ENCODE peak calls at places on chromosome 20, in eight cellular contexts. One of them, this sample, is unnamed.

GRCh38 chr20:61937146-61937962 is 128.3 kb downstream of the TAF4 start:
- DNase-seq in dorsolateral prefrontal cortex: no peak
- DNase-seq in NB4: no peak
- DNase-seq in IMR-90: no peak
- DNase-seq in lower leg skin: no peak
- DNase-seq in foreskin fibroblast: no peak
- DNase-seq in heart right ventricle: no peak
- DNase-seq in Karpas-422: no peak
- DNase-seq in this sample: no peak

GRCh38 chr20:22794200-22794599 is 209.8 kb upstream of the FOXA2 start:
- DNase-seq in foreskin fibroblast: no peak
- DNase-seq in dorsolateral prefrontal cortex: no peak
- DNase-seq in NB4: no peak
- DNase-seq in IMR-90: no peak
- DNase-seq in heart right ventricle: no peak
- DNase-seq in Karpas-422: no peak
- DNase-seq in lower leg skin: no peak
- DNase-seq in this sample: no peak

GRCh38 chr20:38260378-38261053 is at the start of gene KIAA1755:
- DNase-seq in IMR-90: no peak
- DNase-seq in Karpas-422: no peak
- DNase-seq in heart right ventricle: peak
- DNase-seq in lower leg skin: no peak
- DNase-seq in dorsolateral prefrontal cortex: peak
- DNase-seq in NB4: no peak
- DNase-seq in foreskin fibroblast: peak
- DNase-seq in this sample: no peak

GRCh38 chr20:2693286-2693995 is 861 bp downstream of the EBF4 start:
- DNase-seq in lower leg skin: no peak
- DNase-seq in foreskin fibroblast: peak
- DNase-seq in NB4: peak
- DNase-seq in IMR-90: no peak
- DNase-seq in dorsolateral prefrontal cortex: peak
- DNase-seq in heart right ventricle: peak
- DNase-seq in Karpas-422: no peak
- DNase-seq in this sample: no peak

GRCh38 chr20:1391640-1392442 is 1.0 kb downstream of the FKBP1A start:
- DNase-seq in Karpas-422: peak
- DNase-seq in dorsolateral prefrontal cortex: peak
- DNase-seq in heart right ventricle: no peak
- DNase-seq in IMR-90: peak
- DNase-seq in foreskin fibroblast: peak
- DNase-seq in NB4: peak
- DNase-seq in lower leg skin: no peak
- DNase-seq in this sample: no peak

GRCh38 chr20:33733654-33734576 is 2.1 kb downstream of the ZNF341 start:
- DNase-seq in lower leg skin: no peak
- DNase-seq in dorsolateral prefrontal cortex: no peak
- DNase-seq in heart right ventricle: no peak
- DNase-seq in foreskin fibroblast: peak
- DNase-seq in Karpas-422: peak
- DNase-seq in IMR-90: peak
- DNase-seq in NB4: peak
- DNase-seq in this sample: no peak

GRCh38 chr20:9235518-9235917 is 166.6 kb downstream of the PLCB4 start:
- DNase-seq in IMR-90: peak
- DNase-seq in lower leg skin: no peak
- DNase-seq in dorsolateral prefrontal cortex: no peak
- DNase-seq in foreskin fibroblast: peak
- DNase-seq in heart right ventricle: no peak
- DNase-seq in Karpas-422: no peak
- DNase-seq in NB4: no peak
- DNase-seq in this sample: no peak

GRCh38 chr20:50029697-50030428 is 47.1 kb downstream of the SNAI1 start:
- DNase-seq in lower leg skin: no peak
- DNase-seq in heart right ventricle: peak
- DNase-seq in foreskin fibroblast: peak
- DNase-seq in dorsolateral prefrontal cortex: no peak
- DNase-seq in IMR-90: peak
- DNase-seq in Karpas-422: no peak
- DNase-seq in NB4: peak
- DNase-seq in this sample: peak

GRCh38 chr20:45157977-45158376 is 16.7 kb upstream of the PI3 start:
- DNase-seq in NB4: no peak
- DNase-seq in lower leg skin: no peak
- DNase-seq in foreskin fibroblast: peak
- DNase-seq in dorsolateral prefrontal cortex: no peak
- DNase-seq in Karpas-422: no peak
- DNase-seq in heart right ventricle: no peak
- DNase-seq in IMR-90: peak
- DNase-seq in this sample: no peak

GRCh38 chr20:63750807-63751470 is 11.4 kb downstream of the SLC2A4RG start:
- DNase-seq in IMR-90: no peak
- DNase-seq in heart right ventricle: no peak
- DNase-seq in NB4: peak
- DNase-seq in lower leg skin: no peak
- DNase-seq in Karpas-422: no peak
- DNase-seq in dorsolateral prefrontal cortex: no peak
- DNase-seq in foreskin fibroblast: no peak
- DNase-seq in this sample: no peak

GRCh38 chr20:63743210-63743970 is 3.8 kb downstream of the SLC2A4RG start:
- DNase-seq in Karpas-422: no peak
- DNase-seq in foreskin fibroblast: no peak
- DNase-seq in lower leg skin: no peak
- DNase-seq in heart right ventricle: no peak
- DNase-seq in dorsolateral prefrontal cortex: no peak
- DNase-seq in NB4: no peak
- DNase-seq in IMR-90: no peak
- DNase-seq in this sample: no peak

GRCh38 chr20:37408202-37408929 is 62.4 kb downstream of the SRC start:
- DNase-seq in NB4: no peak
- DNase-seq in Karpas-422: no peak
- DNase-seq in IMR-90: no peak
- DNase-seq in heart right ventricle: peak
- DNase-seq in foreskin fibroblast: peak
- DNase-seq in dorsolateral prefrontal cortex: no peak
- DNase-seq in lower leg skin: no peak
- DNase-seq in this sample: no peak

GRCh38 chr20:31869942-31870702 is at the start of the genes DUSP15 and TTLL9:
- DNase-seq in IMR-90: no peak
- DNase-seq in heart right ventricle: peak
- DNase-seq in dorsolateral prefrontal cortex: peak
- DNase-seq in foreskin fibroblast: peak
- DNase-seq in NB4: peak
- DNase-seq in Karpas-422: no peak
- DNase-seq in lower leg skin: no peak
- DNase-seq in this sample: no peak

GRCh38 chr20:9035129-9035528 is 33.8 kb upstream of the PLCB4 start:
- DNase-seq in dorsolateral prefrontal cortex: no peak
- DNase-seq in NB4: peak
- DNase-seq in heart right ventricle: no peak
- DNase-seq in lower leg skin: no peak
- DNase-seq in foreskin fibroblast: peak
- DNase-seq in Karpas-422: no peak
- DNase-seq in IMR-90: peak
- DNase-seq in this sample: peak

GRCh38 chr20:56780266-56780665 is 151.2 kb downstream of the TFAP2C start:
- DNase-seq in Karpas-422: no peak
- DNase-seq in lower leg skin: no peak
- DNase-seq in IMR-90: no peak
- DNase-seq in dorsolateral prefrontal cortex: no peak
- DNase-seq in heart right ventricle: no peak
- DNase-seq in foreskin fibroblast: no peak
- DNase-seq in NB4: peak
- DNase-seq in this sample: no peak

GRCh38 chr20:44861547-44862006 is 23.9 kb upstream of the YWHAB start:
- DNase-seq in NB4: no peak
- DNase-seq in dorsolateral prefrontal cortex: no peak
- DNase-seq in lower leg skin: peak
- DNase-seq in foreskin fibroblast: peak
- DNase-seq in Karpas-422: no peak
- DNase-seq in IMR-90: peak
- DNase-seq in heart right ventricle: no peak
- DNase-seq in this sample: peak

GRCh38 chr20:37686762-37687477 is 6.9 kb upstream of the CTNNBL1 start:
- DNase-seq in NB4: no peak
- DNase-seq in dorsolateral prefrontal cortex: no peak
- DNase-seq in Karpas-422: no peak
- DNase-seq in lower leg skin: no peak
- DNase-seq in foreskin fibroblast: peak
- DNase-seq in IMR-90: peak
- DNase-seq in heart right ventricle: no peak
- DNase-seq in this sample: no peak

GRCh38 chr20:58001381-58001780 is 227.1 kb downstream of the ANKRD60 start:
- DNase-seq in dorsolateral prefrontal cortex: no peak
- DNase-seq in lower leg skin: no peak
- DNase-seq in heart right ventricle: no peak
- DNase-seq in IMR-90: no peak
- DNase-seq in foreskin fibroblast: no peak
- DNase-seq in NB4: no peak
- DNase-seq in Karpas-422: no peak
- DNase-seq in this sample: no peak

GRCh38 chr20:47360207-47360488 is 3.6 kb upstream of the ZMYND8 start:
- DNase-seq in lower leg skin: peak
- DNase-seq in heart right ventricle: no peak
- DNase-seq in dorsolateral prefrontal cortex: no peak
- DNase-seq in foreskin fibroblast: peak
- DNase-seq in NB4: peak
- DNase-seq in IMR-90: peak
- DNase-seq in Karpas-422: no peak
- DNase-seq in this sample: no peak

GRCh38 chr20:26169506-26169905 is 472.9 kb upstream of the ZNF337 start:
- DNase-seq in dorsolateral prefrontal cortex: no peak
- DNase-seq in Karpas-422: no peak
- DNase-seq in foreskin fibroblast: peak
- DNase-seq in IMR-90: peak
- DNase-seq in heart right ventricle: no peak
- DNase-seq in NB4: no peak
- DNase-seq in lower leg skin: no peak
- DNase-seq in this sample: no peak

GRCh38 chr20:10536531-10536930 is 101.4 kb downstream of the SLX4IP start:
- DNase-seq in dorsolateral prefrontal cortex: no peak
- DNase-seq in heart right ventricle: no peak
- DNase-seq in NB4: peak
- DNase-seq in foreskin fibroblast: peak
- DNase-seq in lower leg skin: no peak
- DNase-seq in IMR-90: peak
- DNase-seq in Karpas-422: no peak
- DNase-seq in this sample: no peak

GRCh38 chr20:4435210-4435609 is 286.5 kb upstream of the PRND start:
- DNase-seq in NB4: no peak
- DNase-seq in heart right ventricle: no peak
- DNase-seq in lower leg skin: no peak
- DNase-seq in Karpas-422: no peak
- DNase-seq in foreskin fibroblast: peak
- DNase-seq in IMR-90: peak
- DNase-seq in dorsolateral prefrontal cortex: no peak
- DNase-seq in this sample: no peak
- H3K4me3 ChIP-seq in NB4: no peak
- H3K4me3 ChIP-seq in heart right ventricle: no peak
- H3K4me3 ChIP-seq in lower leg skin: no peak
- H3K4me3 ChIP-seq in Karpas-422: no peak
- H3K4me3 ChIP-seq in foreskin fibroblast: no peak
- H3K4me3 ChIP-seq in IMR-90: no peak
- H3K4me3 ChIP-seq in dorsolateral prefrontal cortex: no peak
- H3K4me3 ChIP-seq in this sample: no peak

GRCh38 chr20:43776691-43777090 is 49.9 kb upstream of the GTSF1L start:
- DNase-seq in NB4: no peak
- DNase-seq in dorsolateral prefrontal cortex: no peak
- DNase-seq in lower leg skin: no peak
- DNase-seq in IMR-90: peak
- DNase-seq in foreskin fibroblast: no peak
- DNase-seq in heart right ventricle: no peak
- DNase-seq in Karpas-422: no peak
- DNase-seq in this sample: no peak
- H3K4me3 ChIP-seq in NB4: no peak
- H3K4me3 ChIP-seq in dorsolateral prefrontal cortex: no peak
- H3K4me3 ChIP-seq in lower leg skin: no peak
- H3K4me3 ChIP-seq in IMR-90: no peak
- H3K4me3 ChIP-seq in foreskin fibroblast: no peak
- H3K4me3 ChIP-seq in heart right ventricle: no peak
- H3K4me3 ChIP-seq in Karpas-422: no peak
- H3K4me3 ChIP-seq in this sample: no peak

DNA sequence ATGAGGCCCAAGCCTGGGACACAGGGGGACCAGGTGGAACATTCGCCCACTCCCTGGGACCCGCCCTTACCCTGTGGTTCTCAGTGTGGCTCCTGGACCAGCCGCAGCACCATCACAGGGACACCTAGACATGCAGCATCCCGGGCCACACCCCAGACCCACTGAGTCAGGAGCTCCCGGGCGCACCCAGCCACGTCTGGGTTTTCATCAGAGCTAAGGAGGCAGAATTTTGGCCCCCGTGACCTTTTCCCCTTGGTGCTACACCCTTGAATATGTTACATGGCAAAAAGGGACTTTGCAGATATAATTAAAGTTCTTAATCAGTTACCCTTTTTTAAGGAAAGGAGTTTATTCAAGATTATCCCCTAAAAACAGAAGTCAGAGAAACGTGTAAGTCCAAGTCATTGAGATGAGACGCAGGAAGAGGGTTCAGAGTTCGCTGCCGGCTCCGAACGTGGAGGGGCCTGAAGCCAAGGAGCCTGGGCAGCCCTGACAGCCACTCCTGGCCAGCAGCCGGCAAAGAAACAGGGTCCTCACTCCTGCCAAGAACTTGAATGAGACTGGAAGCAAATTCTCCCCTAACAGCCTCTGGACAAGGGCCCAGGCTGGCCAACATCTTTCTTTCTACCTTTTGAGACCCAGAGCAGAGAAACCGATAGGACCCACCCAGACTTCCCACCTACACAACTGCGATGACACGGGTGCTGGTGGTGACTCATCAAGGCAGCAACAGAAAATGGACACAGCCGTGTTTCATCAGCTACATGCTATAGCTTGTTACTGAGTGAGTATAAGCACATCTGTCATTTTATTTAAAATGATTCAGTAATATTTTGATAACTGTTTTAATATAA is 25.3 kb downstream of the BFSP1 start:
- DNase-seq in lower leg skin: no peak
- DNase-seq in Karpas-422: no peak
- DNase-seq in heart right ventricle: no peak
- DNase-seq in foreskin fibroblast: peak
- DNase-seq in dorsolateral prefrontal cortex: no peak
- DNase-seq in IMR-90: peak
- DNase-seq in NB4: peak
- DNase-seq in this sample: no peak
- H3K4me3 ChIP-seq in lower leg skin: no peak
- H3K4me3 ChIP-seq in Karpas-422: peak
- H3K4me3 ChIP-seq in heart right ventricle: peak
- H3K4me3 ChIP-seq in foreskin fibroblast: no peak
- H3K4me3 ChIP-seq in dorsolateral prefrontal cortex: no peak
- H3K4me3 ChIP-seq in IMR-90: no peak
- H3K4me3 ChIP-seq in NB4: no peak
- H3K4me3 ChIP-seq in this sample: peak

DNA sequence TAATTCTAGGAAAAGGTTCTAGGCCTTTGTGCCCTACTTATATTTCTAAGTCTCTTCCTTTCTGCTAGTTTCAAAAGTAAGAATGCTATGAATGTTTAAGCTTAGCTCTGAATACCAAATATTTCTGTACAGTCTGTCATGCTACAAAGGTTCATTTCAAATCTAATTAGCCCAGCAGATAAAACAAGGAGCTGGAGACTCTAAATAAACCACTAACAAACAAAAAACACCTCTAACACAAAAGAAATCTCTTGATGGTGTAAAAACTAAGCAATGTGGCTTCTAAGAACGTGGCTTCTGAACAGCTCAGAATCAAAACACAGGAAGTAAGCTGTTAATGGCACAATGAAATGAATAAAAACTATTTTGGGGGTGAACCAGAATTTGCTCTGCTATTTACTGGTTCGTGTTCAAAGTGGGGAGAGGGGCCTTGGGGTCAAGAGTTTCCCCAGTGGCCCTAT is 198.3 kb downstream of the BCAS1 start:
- DNase-seq in IMR-90: no peak
- DNase-seq in Karpas-422: no peak
- DNase-seq in foreskin fibroblast: peak
- DNase-seq in lower leg skin: no peak
- DNase-seq in dorsolateral prefrontal cortex: no peak
- DNase-seq in NB4: no peak
- DNase-seq in heart right ventricle: no peak
- DNase-seq in this sample: no peak
- H3K4me3 ChIP-seq in IMR-90: no peak
- H3K4me3 ChIP-seq in Karpas-422: no peak
- H3K4me3 ChIP-seq in foreskin fibroblast: no peak
- H3K4me3 ChIP-seq in lower leg skin: no peak
- H3K4me3 ChIP-seq in dorsolateral prefrontal cortex: no peak
- H3K4me3 ChIP-seq in NB4: no peak
- H3K4me3 ChIP-seq in heart right ventricle: no peak
- H3K4me3 ChIP-seq in this sample: no peak

This sample was measured in coronary artery.